ENCODE peak calls at places on chromosome 11, in five cellular contexts. One of them, this sample, is unnamed.
A peak's percentile ranks its signal among the peaks of the same experiment; 100 is the strongest.

GRCh38 chr11:119316017-119316728 is 757 bp downstream of the MCAM start:
- DNase-seq in MM.1S: no peak
- DNase-seq in heart right ventricle: peak; percentile 72
- DNase-seq in stomach: no peak
- DNase-seq in ovary: peak; percentile 62
- DNase-seq in this sample: peak; percentile 76

GRCh38 chr11:84437129-84438123 is 1151.3 kb upstream of the CCDC90B start:
- DNase-seq in MM.1S: peak; percentile 52
- DNase-seq in heart right ventricle: no peak
- DNase-seq in stomach: peak; percentile 53
- DNase-seq in ovary: peak; percentile 11
- DNase-seq in this sample: no peak

GRCh38 chr11:125451400-125452124 is 44.5 kb downstream of the FEZ1 start:
- DNase-seq in MM.1S: peak; percentile 19
- DNase-seq in heart right ventricle: peak; percentile 59
- DNase-seq in stomach: peak; percentile 43
- DNase-seq in ovary: peak; percentile 45
- DNase-seq in this sample: no peak

GRCh38 chr11:86548278-86548917 is 124.0 kb downstream of the ME3 start:
- DNase-seq in MM.1S: no peak
- DNase-seq in heart right ventricle: no peak
- DNase-seq in stomach: no peak
- DNase-seq in ovary: no peak
- DNase-seq in this sample: no peak

GRCh38 chr11:2296913-2297622 is 4.7 kb downstream of the C11orf21 start:
- DNase-seq in MM.1S: no peak
- DNase-seq in heart right ventricle: no peak
- DNase-seq in stomach: peak; percentile 21
- DNase-seq in ovary: peak; percentile 10
- DNase-seq in this sample: no peak

GRCh38 chr11:134047586-134047999 is 21.3 kb upstream of the JAM3 start:
- DNase-seq in MM.1S: no peak
- DNase-seq in heart right ventricle: peak; percentile 78
- DNase-seq in stomach: no peak
- DNase-seq in ovary: peak; percentile 87
- DNase-seq in this sample: peak; percentile 88

GRCh38 chr11:1469911-1470680 is 16.5 kb downstream of the MOB2 start:
- DNase-seq in MM.1S: no peak
- DNase-seq in heart right ventricle: no peak
- DNase-seq in stomach: no peak
- DNase-seq in ovary: no peak
- DNase-seq in this sample: no peak

GRCh38 chr11:34519595-34520235 is 6.1 kb upstream of the ELF5 start:
- DNase-seq in MM.1S: no peak
- DNase-seq in heart right ventricle: no peak
- DNase-seq in stomach: no peak
- DNase-seq in ovary: no peak
- DNase-seq in this sample: no peak

GRCh38 chr11:58805065-58805464 is 39.4 kb downstream of the GLYATL2 start:
- DNase-seq in MM.1S: no peak
- DNase-seq in heart right ventricle: no peak
- DNase-seq in stomach: no peak
- DNase-seq in ovary: no peak
- DNase-seq in this sample: no peak

DNA sequence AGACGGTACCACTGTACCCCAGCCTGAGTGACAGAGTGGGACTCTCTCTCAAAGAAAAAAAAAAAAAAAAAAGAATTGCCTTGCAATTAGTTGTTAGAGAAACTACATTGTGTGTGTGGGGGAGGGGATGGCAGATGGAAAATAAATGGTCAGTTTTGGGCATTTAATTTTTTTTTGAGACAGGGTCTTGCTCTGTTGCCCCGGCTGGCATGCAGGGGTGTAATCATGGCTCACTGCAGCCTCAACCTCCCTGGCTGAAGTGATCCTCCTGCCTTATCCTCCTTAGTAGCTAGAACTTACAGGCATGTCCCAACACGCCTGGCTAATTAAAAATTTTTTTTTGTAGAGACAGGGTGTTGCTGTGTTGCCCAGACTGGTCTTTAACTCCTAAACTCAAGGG is 36.4 kb downstream of the WEE1 start:
- DNase-seq in MM.1S: no peak
- DNase-seq in heart right ventricle: no peak
- DNase-seq in stomach: no peak
- DNase-seq in ovary: no peak
- DNase-seq in this sample: no peak
- H3K4me1 ChIP-seq in MM.1S: peaks cover 4% of the 10 kb centered on the region
- H3K4me1 ChIP-seq in heart right ventricle: peaks cover 13% of the 10 kb centered on the region
- H3K4me1 ChIP-seq in stomach: peaks cover 19% of the 10 kb centered on the region
- H3K4me1 ChIP-seq in ovary: no peaks in the 10 kb centered on the region
- H3K4me1 ChIP-seq in this sample: peaks cover 17% of the 10 kb centered on the region

GRCh38 chr11:46414466-46414796 is 22.9 kb upstream of the CHRM4 start:
- DNase-seq in MM.1S: no peak
- DNase-seq in heart right ventricle: no peak
- DNase-seq in stomach: no peak
- DNase-seq in ovary: no peak
- DNase-seq in this sample: no peak

GRCh38 chr11:46413755-46414465 is 22.3 kb upstream of the CHRM4 start:
- DNase-seq in MM.1S: no peak
- DNase-seq in heart right ventricle: no peak
- DNase-seq in stomach: no peak
- DNase-seq in ovary: no peak
- DNase-seq in this sample: no peak

GRCh38 chr11:46407635-46408034 is 16.1 kb upstream of the CHRM4 start:
- DNase-seq in MM.1S: no peak
- DNase-seq in heart right ventricle: no peak
- DNase-seq in stomach: no peak
- DNase-seq in ovary: no peak
- DNase-seq in this sample: no peak

GRCh38 chr11:46408407-46408986 is 16.9 kb upstream of the CHRM4 start:
- DNase-seq in MM.1S: no peak
- DNase-seq in heart right ventricle: no peak
- DNase-seq in stomach: no peak
- DNase-seq in ovary: no peak
- DNase-seq in this sample: no peak

GRCh38 chr11:46410021-46410420 is 18.4 kb upstream of the CHRM4 start:
- DNase-seq in MM.1S: no peak
- DNase-seq in heart right ventricle: no peak
- DNase-seq in stomach: no peak
- DNase-seq in ovary: no peak
- DNase-seq in this sample: no peak
- TF ChIP-seq CTCF in MM.1S: no peak
- TF ChIP-seq CTCF in heart right ventricle: no peak
- TF ChIP-seq CTCF in stomach: no peak
- TF ChIP-seq CTCF in ovary: no peak
- TF ChIP-seq CTCF in this sample: no peak

GRCh38 chr11:102451693-102452460 is 688 bp downstream of the TMEM123 start:
- DNase-seq in MM.1S: peak; percentile 89
- DNase-seq in heart right ventricle: peak; percentile 66
- DNase-seq in stomach: peak; percentile 71
- DNase-seq in ovary: peak; percentile 67
- DNase-seq in this sample: no peak
- H3K4me1 ChIP-seq in MM.1S: peaks cover 49% of the 10 kb centered on the region
- H3K4me1 ChIP-seq in heart right ventricle: peaks cover 15% of the 10 kb centered on the region
- H3K4me1 ChIP-seq in stomach: peaks cover 40% of the 10 kb centered on the region
- H3K4me1 ChIP-seq in ovary: peaks cover 8% of the 10 kb centered on the region
- H3K4me1 ChIP-seq in this sample: peaks cover 26% of the 10 kb centered on the region

GRCh38 chr11:60363542-60364525 is 14.5 kb upstream of the MS4A7 start:
- DNase-seq in MM.1S: peak; percentile 79
- DNase-seq in heart right ventricle: no peak
- DNase-seq in stomach: peak; percentile 71
- DNase-seq in ovary: no peak
- DNase-seq in this sample: no peak
- TF ChIP-seq CTCF in MM.1S: peak; percentile 77
- TF ChIP-seq CTCF in heart right ventricle: peak; percentile 49
- TF ChIP-seq CTCF in stomach: peak; percentile 79
- TF ChIP-seq CTCF in ovary: no peak
- TF ChIP-seq CTCF in this sample: peak; percentile 50

This sample was measured in thoracic aorta.